ENCODE peak calls at places on chromosomes 1 and 21, in nine cellular contexts. E is non-pigmented ciliary epithelial cell; I is H4; K is stimulated activated CD4-positive, alpha-beta T cell treated with anti-CD3 and anti-CD28 coated beads, Interleukin-1b, Interleukin-23, amount 100 ng/mL, for 1 hour; Y is Panc1; U is tibial nerve; O is CD8-positive, alpha-beta memory T cell; M is astrocyte of the spinal cord; F is AG08395. P is an unnamed sample.

GRCh38 chr1:55081188-55081904 is 42.0 kb downstream of the PCSK9 start:
- DNase-seq in M (peak), U (no peak), O (no peak), I (no peak), E (peak), Y (no peak), F (peak), K (no peak), P (no peak)

GRCh38 chr1:180785306-180785705 is 127.4 kb upstream of the KIAA1614 start:
- DNase-seq in O (no peak), U (no peak), Y (no peak), F (no peak), E (no peak), K (no peak), I (no peak), M (no peak), P (no peak)

GRCh38 chr1:218355269-218355668 is 10.1 kb downstream of the TGFB2 start:
- DNase-seq in O (no peak), I (no peak), Y (no peak), K (no peak), E (no peak), F (no peak), U (no peak), M (no peak), P (no peak)

GRCh38 chr1:198929961-198930599 is 291.2 kb downstream of the PTPRC start:
- DNase-seq in M (peak), Y (no peak), I (peak), F (no peak), U (no peak), E (no peak), O (peak), K (no peak), P (no peak)

GRCh38 chr1:241357366-241358305 is 631 bp upstream of the RGS7 start:
- DNase-seq in M (peak), K (no peak), I (no peak), Y (no peak), O (no peak), E (no peak), U (no peak), F (no peak), P (no peak)

GRCh38 chr1:116681343-116681899 is 13.9 kb upstream of the IGSF3 start:
- DNase-seq in U (no peak), E (no peak), Y (no peak), K (no peak), I (no peak), F (no peak), O (no peak), M (no peak), P (no peak)

GRCh38 chr21:33904041-33904440 is 11.6 kb downstream of the ATP5PO start:
- DNase-seq in Y (no peak), I (no peak), U (no peak), K (no peak), M (no peak), E (no peak), O (no peak), F (no peak), P (no peak)

GRCh38 chr1:152451254-152451653 is 37.2 kb upstream of the CRNN start:
- DNase-seq in I (no peak), E (no peak), Y (no peak), O (no peak), K (no peak), U (no peak), M (no peak), F (no peak), P (no peak)

GRCh38 chr1:75985827-75986226 is 53.6 kb upstream of the ASB17 start:
- DNase-seq in O (no peak), M (no peak), U (no peak), E (no peak), Y (no peak), F (no peak), I (no peak), K (no peak), P (no peak)

GRCh38 chr1:116415699-116416533 is 42.9 kb downstream of the ATP1A1 start:
- DNase-seq in Y (no peak), M (no peak), O (no peak), U (no peak), I (no peak), F (no peak), K (no peak), E (no peak), P (no peak)